ENCODE peak calls at places on chromosomes 6 and 20, in nine cellular contexts. S is fibroblast of the aortic adventitia; K is cardiac fibroblast; A is K562; D is CD8-positive, alpha-beta T cell; C is PC-3; X is mucosa of descending colon; Q is astrocyte of the cerebellum; W is spleen. M is an unnamed sample.

GRCh38 chr6:45483021-45483420 is 105.3 kb upstream of the SUPT3H start:
- DNase-seq in S (peak), Q (peak), X (no peak), K (peak), D (no peak), W (no peak), A (no peak), C (no peak), M (peak)

GRCh38 chr6:19613678-19614077 is 223.5 kb upstream of the ID4 start:
- DNase-seq in K (peak), Q (no peak), D (no peak), X (no peak), S (no peak), W (no peak), C (peak), A (no peak), M (no peak)

GRCh38 chr20:46255440-46256104 is 52.7 kb downstream of the CDH22 start:
- DNase-seq in C (peak), W (peak), K (peak), X (peak), S (peak), Q (no peak), D (no peak), A (peak), M (peak)

GRCh38 chr6:114739656-114740055 is 396.8 kb upstream of the HS3ST5 start:
- DNase-seq in A (no peak), W (no peak), S (no peak), K (no peak), D (no peak), C (no peak), X (no peak), Q (no peak), M (no peak)

GRCh38 chr6:111591370-111591900 is 14.2 kb downstream of the TRAF3IP2 start:
- DNase-seq in C (peak), D (no peak), Q (peak), S (peak), K (peak), W (no peak), A (no peak), X (peak), M (peak)

GRCh38 chr6:150231456-150231855 is 88.6 kb downstream of the PPP1R14C start:
- DNase-seq in Q (no peak), A (no peak), C (peak), X (no peak), K (peak), D (no peak), S (peak), W (no peak), M (peak)

GRCh38 chr6:96836579-96837137 is 619 bp downstream of the GPR63 start:
- DNase-seq in K (peak), S (peak), Q (no peak), C (no peak), W (no peak), D (no peak), X (no peak), A (peak), M (peak)

GRCh38 chr6:33417127-33417902 is 592 bp downstream of the CUTA start:
- DNase-seq in K (peak), X (peak), C (peak), S (peak), A (no peak), W (peak), Q (peak), D (no peak), M (peak)

GRCh38 chr6:109922851-109923250 is 55.3 kb upstream of the GPR6 start:
- DNase-seq in D (no peak), Q (no peak), C (peak), W (no peak), S (no peak), A (no peak), K (no peak), X (no peak), M (no peak)

GRCh38 chr20:44211177-44212039 is 837 bp upstream of the OSER1 start:
- DNase-seq in D (no peak), C (no peak), Q (no peak), X (no peak), S (peak), A (no peak), K (peak), W (peak), M (peak)

GRCh38 chr6:164408868-164409267 is 900.5 kb downstream of the C6orf118 start:
- DNase-seq in S (no peak), Q (no peak), K (no peak), W (no peak), X (no peak), D (no peak), A (no peak), C (no peak), M (no peak)

GRCh38 chr6:125546827-125547226 is 202.6 kb upstream of the HEY2 start:
- DNase-seq in Q (peak), C (peak), W (no peak), S (peak), A (no peak), K (peak), D (no peak), X (no peak), M (no peak)

GRCh38 chr6:166331503-166332133 is 10.7 kb downstream of the SFT2D1 start:
- DNase-seq in K (no peak), C (no peak), X (no peak), D (no peak), S (no peak), W (no peak), A (peak), Q (no peak), M (no peak)

GRCh38 chr6:39901670-39902069 is 32.6 kb downstream of the MOCS1 start:
- DNase-seq in D (no peak), C (no peak), K (no peak), X (no peak), Q (no peak), S (no peak), W (peak), A (no peak), M (no peak)

GRCh38 chr6:56148488-56149190 is 98.7 kb downstream of the COL21A1 start:
- DNase-seq in A (no peak), X (no peak), K (peak), D (no peak), S (peak), C (no peak), Q (no peak), W (no peak), M (peak)

GRCh38 chr20:14009206-14009605 is 13.9 kb downstream of the MACROD2 start:
- DNase-seq in W (no peak), K (no peak), S (no peak), D (no peak), Q (no peak), C (peak), A (no peak), X (no peak), M (peak)

GRCh38 chr6:8108031-8108660 is 5.8 kb upstream of the EEF1E1 start:
- DNase-seq in C (peak), W (no peak), Q (peak), D (no peak), A (peak), K (peak), S (peak), X (no peak), M (peak)

GRCh38 chr20:16709017-16709416 is 20.8 kb upstream of the SNRPB2 start:
- DNase-seq in S (no peak), C (no peak), K (no peak), A (no peak), X (no peak), W (no peak), Q (no peak), D (no peak), M (no peak)

GRCh38 chr6:28598757-28599686 is 73.3 kb downstream of the GPX5 start:
- DNase-seq in X (no peak), Q (no peak), D (no peak), A (no peak), W (no peak), K (no peak), S (no peak), C (no peak), M (no peak)

GRCh38 chr6:140077712-140078551 is 703.5 kb upstream of the CITED2 start:
- DNase-seq in K (no peak), C (no peak), W (no peak), A (no peak), S (no peak), X (no peak), Q (no peak), D (no peak), M (peak)

GRCh38 chr20:12056836-12057235 is 139.1 kb downstream of the BTBD3 start:
- DNase-seq in A (no peak), K (no peak), X (no peak), D (no peak), S (peak), Q (no peak), W (no peak), C (no peak), M (no peak)

GRCh38 chr6:22325481-22325880 is 28.6 kb upstream of the PRL start:
- DNase-seq in K (no peak), Q (no peak), S (no peak), W (no peak), C (no peak), A (no peak), X (no peak), D (no peak), M (no peak)

GRCh38 chr20:25692499-25692898 is 4.2 kb downstream of the ZNF337 start:
- DNase-seq in C (no peak), A (no peak), D (no peak), Q (no peak), W (no peak), X (no peak), K (no peak), S (peak), M (no peak)

GRCh38 chr6:143449731-143450452 is 603 bp downstream of the ADAT2 start:
- DNase-seq in K (peak), S (peak), Q (peak), D (peak), X (peak), W (no peak), C (peak), A (peak), M (peak)

GRCh38 chr6:122752493-122752892 is 27.0 kb upstream of the FABP7 start:
- DNase-seq in X (no peak), S (no peak), K (no peak), D (no peak), C (no peak), A (no peak), W (no peak), Q (no peak), M (no peak)

GRCh38 chr6:5302220-5302946 is 41.1 kb downstream of the FARS2 start:
- DNase-seq in Q (peak), C (no peak), W (no peak), X (no peak), S (no peak), D (no peak), A (peak), K (no peak), M (no peak)

GRCh38 chr20:57895161-57895855 is 185.5 kb upstream of the PMEPA1 start:
- DNase-seq in A (no peak), D (no peak), Q (no peak), C (no peak), K (no peak), S (no peak), X (no peak), W (peak), M (no peak)

GRCh38 chr6:46733410-46733809 is 1.8 kb downstream of the PLA2G7 start:
- DNase-seq in S (no peak), Q (no peak), X (no peak), K (no peak), D (no peak), W (no peak), A (no peak), C (no peak), M (no peak)

GRCh38 chr6:113772961-113773360 is 84.2 kb upstream of the MARCKS start:
- DNase-seq in S (no peak), K (no peak), Q (no peak), A (no peak), D (no peak), X (no peak), W (no peak), C (no peak), M (no peak)

DNA sequence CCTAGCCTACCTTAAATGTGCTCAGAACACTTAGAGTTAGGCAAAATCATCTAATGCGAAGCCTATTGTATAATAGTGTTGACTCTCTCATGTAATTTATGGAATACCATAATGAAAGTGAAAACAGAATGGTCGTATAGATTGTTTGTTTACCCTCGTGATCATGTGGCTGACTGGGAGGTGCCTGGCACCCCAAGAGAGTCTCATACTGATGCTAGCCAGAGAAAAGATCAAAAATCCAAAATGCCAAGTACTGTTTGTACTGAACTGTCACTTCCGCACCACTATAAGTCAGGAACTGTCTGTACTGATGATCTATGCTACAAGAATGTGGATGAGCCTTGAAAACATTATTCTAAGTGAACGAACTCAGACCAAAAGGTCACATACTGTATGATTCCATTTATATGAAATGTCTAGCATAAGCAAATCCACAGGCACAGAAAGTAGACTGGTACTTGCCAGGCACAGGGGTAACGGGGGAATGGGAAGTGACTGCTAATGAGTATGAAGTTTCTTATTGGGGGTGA is 22.4 kb downstream of the ZMYND8 start:
- DNase-seq in K (peak), X (no peak), S (peak), D (no peak), W (no peak), Q (peak), A (no peak), C (peak), M (peak)
- H3K4me3 ChIP-seq in K (no peak), X (no peak), S (peak), D (no peak), W (no peak), Q (no peak), A (no peak), C (peak), M (peak)

DNA sequence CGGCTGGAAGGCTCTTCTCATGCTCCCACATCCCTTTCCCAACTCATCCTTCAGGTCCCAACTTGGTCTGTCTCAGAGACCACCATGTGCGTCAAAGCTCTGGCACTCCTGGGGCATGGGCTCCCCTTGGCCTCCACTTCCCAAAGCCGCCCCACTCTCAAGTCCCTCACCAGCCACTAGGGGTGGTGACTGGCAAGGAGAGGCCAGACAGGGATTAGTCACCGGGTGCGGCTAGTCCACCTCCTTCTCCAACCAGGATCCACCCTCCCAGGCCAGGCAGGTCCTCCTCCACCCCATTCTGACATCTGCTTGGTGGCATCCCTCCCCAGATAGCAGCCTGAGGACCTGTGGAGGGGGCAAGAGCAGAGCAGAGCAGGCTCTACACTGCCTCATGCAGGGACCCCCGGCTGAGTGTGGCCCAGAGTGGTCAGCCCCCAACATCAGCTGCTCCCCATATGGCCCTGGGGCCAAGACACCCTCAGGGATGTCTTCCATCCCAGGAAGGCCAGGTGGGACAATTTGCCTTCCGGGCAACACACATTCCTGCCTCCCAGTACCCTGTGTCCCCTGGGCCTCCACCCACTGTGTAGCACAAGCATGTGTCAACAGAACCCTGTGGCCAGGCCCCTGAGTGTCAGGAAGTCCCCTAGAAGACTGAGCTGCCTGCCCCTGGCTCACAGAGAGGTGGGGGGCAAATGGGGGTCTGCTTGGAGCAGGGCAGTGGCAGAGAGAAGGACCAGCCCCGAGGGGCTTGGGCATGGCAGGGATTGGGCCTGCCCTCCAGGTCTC is 29.2 kb downstream of the YTHDF1 start:
- DNase-seq in A (no peak), X (no peak), K (peak), W (no peak), S (peak), C (peak), D (no peak), Q (no peak), M (no peak)
- TF ChIP-seq CTCF in A (peak), X (no peak), K (peak), W (no peak), S (no peak), C (peak), D (no peak), Q (no peak), M (no peak)

GRCh38 chr6:25883536-25883935 is 9.5 kb upstream of the SLC17A3 start:
- DNase-seq in Q (no peak), D (no peak), A (no peak), S (no peak), X (no peak), C (no peak), W (no peak), K (peak), M (peak)

GRCh38 chr6:25880601-25881000 is 6.6 kb upstream of the SLC17A3 start:
- DNase-seq in W (no peak), S (no peak), A (no peak), Q (no peak), C (no peak), K (no peak), D (no peak), X (no peak), M (no peak)

GRCh38 chr6:25883991-25884390 is 9.9 kb upstream of the SLC17A3 start:
- DNase-seq in D (no peak), Q (no peak), C (no peak), S (peak), A (no peak), W (no peak), X (no peak), K (peak), M (peak)

GRCh38 chr6:25878721-25879322 is 4.8 kb upstream of the SLC17A3 start:
- DNase-seq in Q (no peak), A (no peak), W (no peak), S (no peak), C (no peak), K (no peak), X (no peak), D (no peak), M (no peak)

GRCh38 chr6:25882066-25882496 is 8.0 kb upstream of the SLC17A3 start:
- DNase-seq in S (no peak), C (no peak), X (peak), K (no peak), Q (no peak), A (no peak), D (no peak), W (peak), M (peak)
- H3K4me3 ChIP-seq in S (no peak), C (no peak), X (no peak), K (no peak), Q (no peak), A (no peak), D (peak), W (peak), M (no peak)

DNA sequence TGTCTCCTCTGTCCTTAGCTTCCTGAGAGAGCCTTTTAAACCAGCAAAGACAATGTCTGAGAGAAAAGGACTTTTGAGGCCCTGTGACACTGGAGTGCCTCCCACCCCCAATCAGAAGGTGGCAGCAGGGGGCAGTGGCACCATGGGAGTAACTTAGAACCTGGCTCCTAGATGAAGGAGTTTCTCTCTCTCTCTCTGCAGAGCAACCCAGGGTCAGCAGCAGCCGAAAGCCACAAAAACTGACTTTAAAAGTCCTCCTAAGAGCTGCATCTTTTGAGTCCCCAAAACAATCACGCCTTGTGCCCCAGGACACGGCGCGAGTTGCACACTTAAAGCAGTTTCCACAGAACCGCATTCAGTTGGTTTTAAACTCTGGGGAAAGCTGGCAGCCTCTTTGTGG is 5.3 kb upstream of the TCP11 start:
- DNase-seq in Q (no peak), K (peak), W (no peak), D (no peak), X (peak), A (no peak), S (peak), C (peak), M (peak)
- TF ChIP-seq CTCF in Q (peak), K (peak), W (peak), D (no peak), X (peak), A (peak), S (peak), C (peak), M (peak)

M was measured in foreskin fibroblast.